ENCODE peak calls at places on chromosomes 7 and 10, in six cellular contexts. One of them, this sample, is unnamed.

GRCh38 chr10:109996766-109997171 is 11.0 kb upstream of the ADD3 start:
- DNase-seq in OCI-M1: no peak
- DNase-seq in islet precursor cell: no peak
- DNase-seq in NT2/D1: no peak
- DNase-seq in activated CD4-positive, alpha-beta T cell treated with anti-CD3 and anti-CD28 coated beads, Interleukin-2, amount 50 U/mL, for 24 hours: no peak
- DNase-seq in choroid plexus epithelial cell: no peak
- DNase-seq in this sample: no peak

GRCh38 chr7:36395171-36395894 is 5.7 kb downstream of the ANLN start:
- DNase-seq in OCI-M1: no peak
- DNase-seq in islet precursor cell: no peak
- DNase-seq in NT2/D1: no peak
- DNase-seq in activated CD4-positive, alpha-beta T cell treated with anti-CD3 and anti-CD28 coated beads, Interleukin-2, amount 50 U/mL, for 24 hours: no peak
- DNase-seq in choroid plexus epithelial cell: no peak
- DNase-seq in this sample: no peak

GRCh38 chr7:712601-713457 is 13.7 kb upstream of the DNAAF5 start:
- DNase-seq in OCI-M1: no peak
- DNase-seq in islet precursor cell: no peak
- DNase-seq in NT2/D1: no peak
- DNase-seq in activated CD4-positive, alpha-beta T cell treated with anti-CD3 and anti-CD28 coated beads, Interleukin-2, amount 50 U/mL, for 24 hours: no peak
- DNase-seq in choroid plexus epithelial cell: no peak
- DNase-seq in this sample: no peak

GRCh38 chr7:158946771-158947170 is 90.4 kb downstream of the DYNC2I1 start:
- DNase-seq in OCI-M1: no peak
- DNase-seq in islet precursor cell: no peak
- DNase-seq in NT2/D1: no peak
- DNase-seq in activated CD4-positive, alpha-beta T cell treated with anti-CD3 and anti-CD28 coated beads, Interleukin-2, amount 50 U/mL, for 24 hours: no peak
- DNase-seq in choroid plexus epithelial cell: no peak
- DNase-seq in this sample: no peak

GRCh38 chr10:5199398-5199797 is 2.8 kb downstream of the AKR1C4 start:
- DNase-seq in OCI-M1: no peak
- DNase-seq in islet precursor cell: no peak
- DNase-seq in NT2/D1: no peak
- DNase-seq in activated CD4-positive, alpha-beta T cell treated with anti-CD3 and anti-CD28 coated beads, Interleukin-2, amount 50 U/mL, for 24 hours: no peak
- DNase-seq in choroid plexus epithelial cell: no peak
- DNase-seq in this sample: no peak

GRCh38 chr10:95295031-95295755 is 4.4 kb upstream of the PDLIM1 start:
- DNase-seq in OCI-M1: peak; percentile 48
- DNase-seq in islet precursor cell: peak; percentile 93
- DNase-seq in NT2/D1: no peak
- DNase-seq in activated CD4-positive, alpha-beta T cell treated with anti-CD3 and anti-CD28 coated beads, Interleukin-2, amount 50 U/mL, for 24 hours: no peak
- DNase-seq in choroid plexus epithelial cell: peak; percentile 75
- DNase-seq in this sample: no peak

GRCh38 chr7:116224492-116225098 is 14.3 kb downstream of the TES start:
- DNase-seq in OCI-M1: peak; percentile 3
- DNase-seq in islet precursor cell: no peak
- DNase-seq in NT2/D1: no peak
- DNase-seq in activated CD4-positive, alpha-beta T cell treated with anti-CD3 and anti-CD28 coated beads, Interleukin-2, amount 50 U/mL, for 24 hours: no peak
- DNase-seq in choroid plexus epithelial cell: peak; percentile 64
- DNase-seq in this sample: no peak

GRCh38 chr10:74988055-74988773 is 123.2 kb upstream of the SAMD8 start:
- DNase-seq in OCI-M1: no peak
- DNase-seq in islet precursor cell: no peak
- DNase-seq in NT2/D1: no peak
- DNase-seq in activated CD4-positive, alpha-beta T cell treated with anti-CD3 and anti-CD28 coated beads, Interleukin-2, amount 50 U/mL, for 24 hours: no peak
- DNase-seq in choroid plexus epithelial cell: no peak
- DNase-seq in this sample: no peak

GRCh38 chr7:135923700-135924261 is 53.4 kb downstream of the MTPN start:
- DNase-seq in OCI-M1: peak; percentile 6
- DNase-seq in islet precursor cell: no peak
- DNase-seq in NT2/D1: no peak
- DNase-seq in activated CD4-positive, alpha-beta T cell treated with anti-CD3 and anti-CD28 coated beads, Interleukin-2, amount 50 U/mL, for 24 hours: no peak
- DNase-seq in choroid plexus epithelial cell: peak; percentile 86
- DNase-seq in this sample: no peak

GRCh38 chr7:17524746-17525145 is 226.3 kb downstream of the AHR start:
- DNase-seq in OCI-M1: no peak
- DNase-seq in islet precursor cell: no peak
- DNase-seq in NT2/D1: no peak
- DNase-seq in activated CD4-positive, alpha-beta T cell treated with anti-CD3 and anti-CD28 coated beads, Interleukin-2, amount 50 U/mL, for 24 hours: no peak
- DNase-seq in choroid plexus epithelial cell: peak; percentile 80
- DNase-seq in this sample: no peak

GRCh38 chr7:40698214-40698920 is 563.6 kb downstream of the SUGCT start:
- DNase-seq in OCI-M1: no peak
- DNase-seq in islet precursor cell: no peak
- DNase-seq in NT2/D1: no peak
- DNase-seq in activated CD4-positive, alpha-beta T cell treated with anti-CD3 and anti-CD28 coated beads, Interleukin-2, amount 50 U/mL, for 24 hours: no peak
- DNase-seq in choroid plexus epithelial cell: no peak
- DNase-seq in this sample: no peak

GRCh38 chr7:149720372-149721083 is 52.9 kb downstream of the ZNF467 start:
- DNase-seq in OCI-M1: no peak
- DNase-seq in islet precursor cell: peak; percentile 63
- DNase-seq in NT2/D1: no peak
- DNase-seq in activated CD4-positive, alpha-beta T cell treated with anti-CD3 and anti-CD28 coated beads, Interleukin-2, amount 50 U/mL, for 24 hours: no peak
- DNase-seq in choroid plexus epithelial cell: no peak
- DNase-seq in this sample: no peak

GRCh38 chr10:88281592-88282268 is 301.4 kb downstream of the RNLS start:
- DNase-seq in OCI-M1: no peak
- DNase-seq in islet precursor cell: no peak
- DNase-seq in NT2/D1: no peak
- DNase-seq in activated CD4-positive, alpha-beta T cell treated with anti-CD3 and anti-CD28 coated beads, Interleukin-2, amount 50 U/mL, for 24 hours: no peak
- DNase-seq in choroid plexus epithelial cell: peak; percentile 84
- DNase-seq in this sample: no peak